ENCODE peak calls at places on chromosomes 12 and 14, in four cellular contexts. One of them, this sample, is unnamed.
A peak's percentile ranks its signal among the peaks of the same experiment; 100 is the strongest.

GRCh38 chr12:20361416-20361815 is 6.9 kb upstream of the PDE3A start:
- DNase-seq in neuronal stem cell: no peak
- DNase-seq in IMR-90: no peak
- DNase-seq in H1: no peak
- DNase-seq in this sample: no peak

GRCh38 chr14:22070119-22070982 is 396.7 kb upstream of the OR4E1 start:
- DNase-seq in neuronal stem cell: no peak
- DNase-seq in IMR-90: no peak
- DNase-seq in H1: peak; percentile 60
- DNase-seq in this sample: peak; percentile 61

GRCh38 chr12:89831696-89832095 is 123.1 kb upstream of the ATP2B1 start:
- DNase-seq in neuronal stem cell: no peak
- DNase-seq in IMR-90: no peak
- DNase-seq in H1: no peak
- DNase-seq in this sample: no peak

GRCh38 chr14:28744126-28744525 is 22.5 kb upstream of the FOXG1 start:
- DNase-seq in neuronal stem cell: no peak
- DNase-seq in IMR-90: no peak
- DNase-seq in H1: no peak
- DNase-seq in this sample: no peak

GRCh38 chr14:58626441-58626840 is 11.3 kb upstream of the DACT1 start:
- DNase-seq in neuronal stem cell: no peak
- DNase-seq in IMR-90: peak; percentile 69
- DNase-seq in H1: no peak
- DNase-seq in this sample: no peak

GRCh38 chr12:43957732-43958131 is 121.9 kb downstream of the TMEM117 start:
- DNase-seq in neuronal stem cell: peak; percentile 49
- DNase-seq in IMR-90: peak; percentile 67
- DNase-seq in H1: no peak
- DNase-seq in this sample: peak; percentile 57

GRCh38 chr12:24845615-24846014 is 103.3 kb downstream of the BCAT1 start:
- DNase-seq in neuronal stem cell: no peak
- DNase-seq in IMR-90: peak; percentile 28
- DNase-seq in H1: no peak
- DNase-seq in this sample: no peak

GRCh38 chr12:65657635-65658034 is 166.6 kb upstream of the HMGA2 start:
- DNase-seq in neuronal stem cell: no peak
- DNase-seq in IMR-90: no peak
- DNase-seq in H1: no peak
- DNase-seq in this sample: no peak

GRCh38 chr12:116092776-116093175 is 184.7 kb downstream of the MED13L start:
- DNase-seq in neuronal stem cell: no peak
- DNase-seq in IMR-90: no peak
- DNase-seq in H1: no peak
- DNase-seq in this sample: no peak

GRCh38 chr14:103283916-103284315 is 50.1 kb upstream of the EIF5 start:
- DNase-seq in neuronal stem cell: no peak
- DNase-seq in IMR-90: no peak
- DNase-seq in H1: no peak
- DNase-seq in this sample: no peak

GRCh38 chr14:106222736-106223135 is 696.4 kb downstream of the TMEM121 start:
- DNase-seq in neuronal stem cell: no peak
- DNase-seq in IMR-90: no peak
- DNase-seq in H1: no peak
- DNase-seq in this sample: no peak

GRCh38 chr12:87317302-87317701 is 711.9 kb downstream of the C12orf50 start:
- DNase-seq in neuronal stem cell: no peak
- DNase-seq in IMR-90: peak; percentile 8
- DNase-seq in H1: no peak
- DNase-seq in this sample: no peak

GRCh38 chr12:88578274-88578673 is 2.0 kb downstream of the KITLG start:
- DNase-seq in neuronal stem cell: no peak
- DNase-seq in IMR-90: no peak
- DNase-seq in H1: no peak
- DNase-seq in this sample: peak; percentile 50

GRCh38 chr12:26435005-26435404 is 239.6 kb downstream of the SSPN start:
- DNase-seq in neuronal stem cell: no peak
- DNase-seq in IMR-90: no peak
- DNase-seq in H1: no peak
- DNase-seq in this sample: no peak

GRCh38 chr14:55938249-55938791 is 179.9 kb upstream of the PELI2 start:
- DNase-seq in neuronal stem cell: no peak
- DNase-seq in IMR-90: peak; percentile 19
- DNase-seq in H1: no peak
- DNase-seq in this sample: no peak

GRCh38 chr12:94621662-94622359 is 28.5 kb downstream of the TMCC3 start:
- DNase-seq in neuronal stem cell: no peak
- DNase-seq in IMR-90: peak; percentile 47
- DNase-seq in H1: no peak
- DNase-seq in this sample: no peak

GRCh38 chr12:13278249-13278787 is 81.8 kb downstream of the EMP1 start:
- DNase-seq in neuronal stem cell: peak; percentile 80
- DNase-seq in IMR-90: peak; percentile 58
- DNase-seq in H1: peak; percentile 88
- DNase-seq in this sample: peak; percentile 74

GRCh38 chr12:96907681-96908163 is 665 bp downstream of the NEDD1 start:
- DNase-seq in neuronal stem cell: peak; percentile 37
- DNase-seq in IMR-90: peak; percentile 25
- DNase-seq in H1: peak; percentile 52
- DNase-seq in this sample: peak; percentile 70

GRCh38 chr12:114664661-114665320 is 19.2 kb downstream of the TBX3 start:
- DNase-seq in neuronal stem cell: no peak
- DNase-seq in IMR-90: no peak
- DNase-seq in H1: peak; percentile 63
- DNase-seq in this sample: peak; percentile 45

GRCh38 chr14:79740043-79740442 is 471.3 kb downstream of the DIO2 start:
- DNase-seq in neuronal stem cell: peak; percentile 40
- DNase-seq in IMR-90: no peak
- DNase-seq in H1: no peak
- DNase-seq in this sample: peak; percentile 8

GRCh38 chr12:123992118-123992825 is 19.3 kb downstream of the ZNF664 start:
- DNase-seq in neuronal stem cell: no peak
- DNase-seq in IMR-90: no peak
- DNase-seq in H1: no peak
- DNase-seq in this sample: no peak

GRCh38 chr14:71410578-71411279 is 503.5 kb downstream of the PCNX1 start:
- DNase-seq in neuronal stem cell: no peak
- DNase-seq in IMR-90: no peak
- DNase-seq in H1: no peak
- DNase-seq in this sample: no peak

GRCh38 chr14:76771432-76771980 is 10.2 kb downstream of the VASH1 start:
- DNase-seq in neuronal stem cell: no peak
- DNase-seq in IMR-90: no peak
- DNase-seq in H1: peak; percentile 37
- DNase-seq in this sample: no peak

GRCh38 chr14:22303589-22304195 is 285.3 kb downstream of the DAD1 start:
- DNase-seq in neuronal stem cell: no peak
- DNase-seq in IMR-90: peak; percentile 50
- DNase-seq in H1: no peak
- DNase-seq in this sample: no peak

GRCh38 chr14:76589246-76589645 is 172.0 kb upstream of the VASH1 start:
- DNase-seq in neuronal stem cell: no peak
- DNase-seq in IMR-90: no peak
- DNase-seq in H1: no peak
- DNase-seq in this sample: no peak

GRCh38 chr12:76768566-76768965 is 4.7 kb downstream of the ZDHHC17 start:
- DNase-seq in neuronal stem cell: no peak
- DNase-seq in IMR-90: peak; percentile 49
- DNase-seq in H1: no peak
- DNase-seq in this sample: no peak

GRCh38 chr14:23060536-23061260 is 3.4 kb upstream of the CDH24 start:
- DNase-seq in neuronal stem cell: no peak
- DNase-seq in IMR-90: no peak
- DNase-seq in H1: no peak
- DNase-seq in this sample: no peak

DNA sequence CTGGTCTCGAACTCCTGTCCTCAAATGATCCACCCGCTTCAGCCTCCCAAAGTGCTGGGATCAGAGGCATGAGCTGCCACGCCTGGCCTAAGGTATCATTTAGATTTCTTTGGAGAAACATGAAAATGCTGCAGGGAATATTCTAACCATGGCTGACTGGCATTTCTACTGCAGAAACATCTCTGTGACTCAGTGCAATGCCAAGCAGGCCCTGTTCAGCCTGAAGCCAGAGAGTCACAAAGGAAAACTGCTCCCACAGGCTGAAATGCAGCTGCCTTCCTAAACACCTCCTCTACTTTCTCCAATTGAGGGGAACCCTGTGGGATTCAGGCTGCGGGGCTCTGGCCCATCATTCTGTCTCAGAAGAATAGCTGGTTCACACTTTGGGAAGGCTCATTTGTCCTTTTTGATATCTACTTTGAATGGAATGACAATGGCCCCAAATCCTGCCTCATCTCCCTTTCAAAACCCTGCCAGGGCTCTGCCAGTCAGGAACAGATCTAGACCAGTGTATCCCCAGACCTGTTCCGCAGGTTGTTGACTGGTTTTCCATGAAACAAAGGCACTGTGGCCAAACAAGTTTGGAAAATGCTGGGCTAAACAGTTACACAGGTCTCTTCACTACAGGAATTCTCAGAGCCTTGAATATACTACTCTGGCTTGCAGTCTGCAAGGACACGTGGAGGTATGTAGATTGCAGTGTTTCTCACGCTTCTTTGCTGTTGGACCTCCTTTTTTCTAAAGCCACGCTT is 7.8 kb downstream of the C12orf43 start:
- DNase-seq in neuronal stem cell: no peak
- DNase-seq in IMR-90: no peak
- DNase-seq in H1: no peak
- DNase-seq in this sample: no peak
- H3K36me3 ChIP-seq in neuronal stem cell: peaks cover 39% of the 10 kb centered on the region
- H3K36me3 ChIP-seq in IMR-90: peaks cover 41% of the 10 kb centered on the region
- H3K36me3 ChIP-seq in H1: peaks cover 21% of the 10 kb centered on the region
- H3K36me3 ChIP-seq in this sample: peaks cover 6% of the 10 kb centered on the region

GRCh38 chr14:68506021-68506644 is 286.7 kb downstream of the ZFP36L1 start:
- DNase-seq in neuronal stem cell: no peak
- DNase-seq in IMR-90: peak; percentile 73
- DNase-seq in H1: no peak
- DNase-seq in this sample: peak; percentile 44
- H3K4me2 ChIP-seq in neuronal stem cell: no peak overlapping the region
- H3K4me2 ChIP-seq in IMR-90: peak overlapping the region; percentile 43
- H3K4me2 ChIP-seq in H1: no peak overlapping the region
- H3K4me2 ChIP-seq in this sample: no peak overlapping the region

DNA sequence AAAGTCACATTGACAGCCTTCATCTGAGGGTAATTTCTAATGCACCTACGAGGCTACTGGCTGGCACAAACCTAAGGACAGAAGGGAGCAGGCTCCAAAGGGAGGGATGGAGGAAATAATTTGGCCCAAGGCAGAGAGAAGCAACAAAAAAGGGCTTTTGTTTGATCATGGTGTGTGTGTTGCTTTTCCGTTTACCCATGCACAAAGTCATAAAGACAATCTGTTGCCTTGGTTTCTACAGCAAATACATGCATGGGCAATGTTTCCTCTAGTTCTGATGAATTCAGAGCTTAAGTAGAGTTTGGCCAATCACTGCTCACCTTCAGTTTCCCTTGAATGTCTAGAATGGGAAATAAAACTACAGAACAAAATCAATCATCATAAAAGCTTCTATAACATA is 262.5 kb upstream of the CAND1 start:
- DNase-seq in neuronal stem cell: no peak
- DNase-seq in IMR-90: no peak
- DNase-seq in H1: no peak
- DNase-seq in this sample: no peak
- H3K23ac ChIP-seq in neuronal stem cell: no peak overlapping the region
- H3K23ac ChIP-seq in IMR-90: no peak overlapping the region
- H3K23ac ChIP-seq in H1: no peak overlapping the region
- H3K23ac ChIP-seq in this sample: no peak overlapping the region

DNA sequence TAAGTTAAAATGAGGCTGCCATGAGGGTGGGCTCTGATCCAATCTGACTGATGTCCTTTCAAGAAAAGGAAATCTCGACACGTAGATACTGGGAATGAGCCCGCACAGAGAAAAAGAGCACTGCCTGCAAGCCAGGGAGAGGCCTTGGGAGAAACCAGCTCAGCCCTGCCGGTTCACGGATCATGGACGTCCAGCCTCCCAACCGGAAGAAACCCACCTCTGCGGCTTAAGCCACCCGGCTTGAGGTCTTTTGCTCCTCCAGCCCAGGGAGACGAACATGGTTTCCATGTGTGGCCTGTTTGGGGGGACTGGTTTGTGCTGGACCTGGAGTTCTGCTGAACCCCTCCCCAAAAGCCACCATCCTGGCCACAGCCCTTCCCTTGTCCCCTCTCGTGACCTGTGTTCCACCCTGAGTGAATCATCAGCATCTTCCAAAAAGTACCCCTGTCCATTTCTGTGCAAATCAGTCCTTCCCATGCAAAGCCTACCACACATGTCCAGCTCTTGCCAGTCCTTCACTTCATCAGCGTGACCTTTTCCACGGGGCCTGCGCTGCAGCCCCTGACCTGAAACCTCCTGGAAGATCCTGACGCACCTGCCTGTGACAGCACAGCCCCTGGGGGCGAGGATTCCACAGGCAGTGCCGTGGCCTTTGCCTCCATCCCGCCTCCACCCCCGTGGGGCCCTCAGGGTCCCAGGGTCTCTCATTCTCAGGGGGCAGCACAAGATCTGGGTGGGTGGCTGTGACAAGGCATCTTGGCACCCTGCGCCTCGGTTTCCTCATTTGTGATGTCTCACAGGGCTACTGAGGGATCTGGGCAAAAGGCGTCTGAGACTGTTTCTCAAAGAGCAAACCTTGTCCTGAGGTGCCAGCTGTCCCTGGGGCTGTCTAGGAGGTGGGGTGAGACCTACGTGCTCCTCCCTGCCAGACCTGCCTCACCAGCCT is 51.6 kb upstream of the GPR68 start:
- DNase-seq in neuronal stem cell: no peak
- DNase-seq in IMR-90: no peak
- DNase-seq in H1: no peak
- DNase-seq in this sample: no peak
- H3K36me3 ChIP-seq in neuronal stem cell: peaks cover 78% of the 10 kb centered on the region
- H3K36me3 ChIP-seq in IMR-90: no peaks in the 10 kb centered on the region
- H3K36me3 ChIP-seq in H1: peaks cover 18% of the 10 kb centered on the region
- H3K36me3 ChIP-seq in this sample: peaks cover 10% of the 10 kb centered on the region

GRCh38 chr14:72607386-72608125 is 286.3 kb downstream of the DPF3 start:
- DNase-seq in neuronal stem cell: no peak
- DNase-seq in IMR-90: peak; percentile 45
- DNase-seq in H1: peak; percentile 17
- DNase-seq in this sample: no peak
- H3K4me2 ChIP-seq in neuronal stem cell: no peak overlapping the region
- H3K4me2 ChIP-seq in IMR-90: no peak overlapping the region
- H3K4me2 ChIP-seq in H1: no peak overlapping the region
- H3K4me2 ChIP-seq in this sample: no peak overlapping the region

This sample was measured in mesendoderm.